ENCODE peak calls at places on chromosome 21, in five cellular contexts. Q, P, J, C and A are unnamed samples.

GRCh38 chr21:38325216-38325615 is 68.4 kb downstream of the KCNJ15 start:
- DNase-seq in Q (no peak), P (no peak), J (no peak), C (no peak), A (no peak)

GRCh38 chr21:16942703-16943102 is 570.1 kb upstream of the CXADR start:
- DNase-seq in Q (no peak), P (no peak), J (peak; percentile 0), C (no peak), A (no peak)

GRCh38 chr21:28142692-28143091 is 850.0 kb downstream of the LTN1 start:
- DNase-seq in Q (no peak), P (no peak), J (peak; percentile 34), C (no peak), A (no peak)

GRCh38 chr21:34959607-34960006 is 89.5 kb downstream of the RUNX1 start:
- DNase-seq in Q (no peak), P (no peak), J (no peak), C (no peak), A (no peak)

GRCh38 chr21:17343055-17343454 is 169.8 kb upstream of the CXADR start:
- DNase-seq in Q (no peak), P (no peak), J (peak; percentile 35), C (no peak), A (no peak)

GRCh38 chr21:43585924-43586411 is 73.3 kb downstream of the HSF2BP start:
- DNase-seq in Q (no peak), P (peak; percentile 71), J (peak; percentile 48), C (peak; percentile 75), A (peak; percentile 75)

GRCh38 chr21:17045214-17045835 is 467.5 kb upstream of the CXADR start:
- DNase-seq in Q (no peak), P (no peak), J (peak; percentile 8), C (peak; percentile 2), A (no peak)

GRCh38 chr21:16794944-16795343 is 717.9 kb upstream of the CXADR start:
- DNase-seq in Q (no peak), P (no peak), J (no peak), C (peak; percentile 16), A (no peak)

GRCh38 chr21:42316891-42317290 is 1.7 kb upstream of the TFF3 start:
- DNase-seq in Q (no peak), P (no peak), J (no peak), C (no peak), A (no peak)

GRCh38 chr21:46253610-46254124 is 25.1 kb upstream of the LSS start:
- DNase-seq in Q (no peak), P (no peak), J (peak; percentile 87), C (no peak), A (no peak)

GRCh38 chr21:46227811-46228344 is 696 bp downstream of the LSS start:
- DNase-seq in Q (no peak), P (no peak), J (peak; percentile 26), C (no peak), A (no peak)

GRCh38 chr21:44313451-44313850 is 13.6 kb downstream of the PFKL start:
- DNase-seq in Q (no peak), P (no peak), J (no peak), C (no peak), A (no peak)

GRCh38 chr21:38852708-38853107 is 47.0 kb downstream of the ETS2 start:
- DNase-seq in Q (no peak), P (no peak), J (no peak), C (no peak), A (no peak)

GRCh38 chr21:29130234-29130993 is at the start of gene MAP3K7CL:
- DNase-seq in Q (no peak), P (peak; percentile 55), J (no peak), C (peak; percentile 81), A (peak; percentile 88)

GRCh38 chr21:43280949-43281633 is 112.3 kb downstream of the CRYAA start:
- DNase-seq in Q (no peak), P (no peak), J (peak; percentile 48), C (no peak), A (no peak)

GRCh38 chr21:45897191-45898027 is 84.2 kb upstream of the COL6A1 start:
- DNase-seq in Q (no peak), P (no peak), J (no peak), C (no peak), A (peak; percentile 4)

GRCh38 chr21:44434936-44435635 is 20.2 kb upstream of the LRRC3 start:
- DNase-seq in Q (no peak), P (peak; percentile 11), J (no peak), C (no peak), A (no peak)

GRCh38 chr21:27519357-27519756 is 552.5 kb upstream of the ADAMTS5 start:
- DNase-seq in Q (no peak), P (no peak), J (no peak), C (peak; percentile 6), A (no peak)

GRCh38 chr21:43291347-43291950 is 122.6 kb downstream of the CRYAA start:
- DNase-seq in Q (no peak), P (no peak), J (no peak), C (no peak), A (no peak)

GRCh38 chr21:26194811-26195251 is 24.3 kb upstream of the APP start:
- DNase-seq in Q (no peak), P (no peak), J (no peak), C (no peak), A (no peak)

GRCh38 chr21:44647222-44647552 is 973 bp downstream of the KRTAP10-11 start:
- DNase-seq in Q (peak; percentile 3), P (no peak), J (no peak), C (no peak), A (no peak)

GRCh38 chr21:46118871-46119564 is 21.1 kb downstream of the COL6A2 start:
- DNase-seq in Q (no peak), P (peak; percentile 17), J (no peak), C (no peak), A (peak; percentile 9)

DNA sequence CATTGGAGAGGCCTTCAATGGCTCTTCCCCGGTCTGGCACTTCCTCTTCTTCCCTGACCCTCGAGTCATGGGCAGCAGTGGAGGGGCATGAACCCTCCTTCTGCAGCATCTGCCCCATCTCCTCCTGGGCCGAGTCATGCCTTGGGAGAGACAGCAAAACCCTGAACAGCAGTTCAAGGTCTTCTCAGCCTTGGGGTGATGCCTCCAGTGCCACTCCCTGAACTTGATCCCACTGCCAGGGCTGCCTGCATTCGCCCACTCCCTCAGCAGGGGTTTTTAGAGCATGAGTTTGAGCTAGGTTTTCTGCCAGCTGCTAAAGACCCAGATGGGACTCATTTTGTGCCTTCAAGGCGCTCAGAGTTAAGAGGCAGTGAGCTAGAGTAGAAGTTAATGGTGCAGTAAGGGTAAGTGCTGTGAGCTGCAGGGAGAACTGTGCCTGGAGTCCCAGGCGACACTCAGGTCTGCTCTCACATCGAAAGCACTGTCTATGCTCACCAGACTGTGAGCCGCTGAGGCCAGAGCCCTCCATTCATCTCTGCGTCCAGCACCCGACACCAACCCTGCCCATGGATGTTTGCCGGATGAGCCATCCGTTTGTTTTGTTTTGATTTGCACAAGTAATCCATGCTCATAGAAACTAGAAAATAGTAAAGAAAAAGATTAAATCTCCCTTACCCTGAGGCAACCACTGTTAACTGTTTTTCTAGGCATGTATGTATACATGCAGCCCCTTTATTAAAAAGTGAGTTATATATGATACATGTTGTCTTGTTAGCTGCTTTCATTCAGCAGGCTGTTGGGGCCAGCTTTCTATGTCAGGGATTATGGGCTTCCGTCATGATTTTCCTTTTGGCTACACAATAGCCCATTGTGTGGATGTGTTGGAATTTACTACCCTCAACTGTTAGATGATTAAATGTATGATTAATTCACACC is 67.9 kb downstream of the VPS26C start:
- DNase-seq in Q (no peak), P (no peak), J (no peak), C (peak; percentile 82), A (no peak)
- TF ChIP-seq POLR2A in Q (no peak), P (no peak), J (no peak), C (no peak), A (no peak)

DNA sequence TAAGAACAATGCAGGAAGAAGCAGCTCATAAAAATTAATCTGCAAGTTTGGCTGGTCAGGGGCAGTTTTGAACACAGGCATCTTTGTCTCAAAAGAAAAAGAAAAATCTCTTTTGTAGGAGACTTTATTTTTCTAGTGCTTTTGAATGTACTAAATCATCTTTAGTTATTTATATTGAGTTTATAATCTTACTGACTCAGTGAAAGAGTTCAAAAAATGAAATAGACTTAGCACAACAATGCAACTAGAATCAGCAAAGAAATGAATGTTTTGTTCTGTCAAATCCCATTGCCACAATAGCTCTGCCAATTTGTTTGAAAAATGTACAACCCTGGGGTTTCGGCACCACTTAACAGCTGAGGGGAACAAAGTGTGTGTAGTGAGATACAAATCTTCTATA is 1969.2 kb downstream of the MRPL39 start:
- DNase-seq in Q (no peak), P (no peak), J (no peak), C (no peak), A (no peak)
- TF ChIP-seq POLR2A in Q (no peak), P (no peak), J (no peak), C (no peak), A (no peak)

GRCh38 chr21:33403128-33403785 is at the start of gene IFNGR2:
- DNase-seq in Q (peak; percentile 48), P (peak; percentile 58), J (peak; percentile 66), C (peak; percentile 42), A (no peak)
- TF ChIP-seq POLR2A in Q (no peak), P (no peak), J (peak; percentile 35), C (peak; percentile 68), A (peak; percentile 43)

GRCh38 chr21:15211491-15212133 is 146.8 kb upstream of the NRIP1 start:
- DNase-seq in Q (no peak), P (no peak), J (no peak), C (no peak), A (no peak)
- TF ChIP-seq POLR2A in Q (no peak), P (no peak), J (no peak), C (no peak), A (no peak)

GRCh38 chr21:41171210-41171609 is 3.2 kb downstream of the BACE2 start:
- DNase-seq in Q (no peak), P (peak; percentile 29), J (no peak), C (peak; percentile 43), A (no peak)
- TF ChIP-seq POLR2A in Q (peak; percentile 18), P (no peak), J (no peak), C (no peak), A (peak; percentile 53)

GRCh38 chr21:32366191-32366590 is 26.6 kb downstream of the URB1 start:
- DNase-seq in Q (no peak), P (no peak), J (no peak), C (no peak), A (no peak)

GRCh38 chr21:32364387-32364786 is 28.4 kb downstream of the URB1 start:
- DNase-seq in Q (no peak), P (peak; percentile 49), J (no peak), C (no peak), A (no peak)

GRCh38 chr21:32368386-32368785 is 24.4 kb downstream of the URB1 start:
- DNase-seq in Q (no peak), P (no peak), J (no peak), C (no peak), A (no peak)

GRCh38 chr21:32367158-32367557 is 25.7 kb downstream of the URB1 start:
- DNase-seq in Q (no peak), P (no peak), J (no peak), C (no peak), A (no peak)

GRCh38 chr21:32364801-32365200 is 28.0 kb downstream of the URB1 start:
- DNase-seq in Q (no peak), P (no peak), J (no peak), C (no peak), A (no peak)
- TF ChIP-seq POLR2A in Q (no peak), P (no peak), J (no peak), C (no peak), A (no peak)

GRCh38 chr21:31677047-31677446 is 17.6 kb downstream of the SOD1 start:
- DNase-seq in Q (no peak), P (no peak), J (no peak), C (no peak), A (no peak)
- TF ChIP-seq POLR2A in Q (no peak), P (no peak), J (no peak), C (no peak), A (no peak)